ENCODE peak calls at places on chromosomes 16 and 17, in five cellular contexts. L is right atrium auricular region, O is Calu3, C is AG09309, A is AG04450. H is an unnamed sample.

GRCh38 chr17:63741251-63742049 is at the start of gene STRADA:
- DNase-seq in L (peak), O (peak), C (peak), A (peak), H (peak)

GRCh38 chr17:28507567-28508195 is 1.5 kb downstream of the FOXN1 start:
- DNase-seq in L (no peak), O (no peak), C (no peak), A (no peak), H (no peak)

GRCh38 chr17:64252831-64253230 is 10.2 kb downstream of the TEX2 start:
- DNase-seq in L (no peak), O (no peak), C (no peak), A (no peak), H (no peak)

GRCh38 chr16:77437859-77438258 is 3.0 kb upstream of the ADAMTS18 start:
- DNase-seq in L (no peak), O (no peak), C (no peak), A (no peak), H (no peak)

GRCh38 chr17:10836966-10837599 is 804 bp downstream of the PIRT start:
- DNase-seq in L (no peak), O (no peak), C (no peak), A (no peak), H (no peak)

GRCh38 chr17:40248507-40248906 is 29.4 kb downstream of the WIPF2 start:
- DNase-seq in L (no peak), O (no peak), C (no peak), A (no peak), H (no peak)

GRCh38 chr16:73219176-73219575 is 171.2 kb upstream of the ZFHX3 start:
- DNase-seq in L (no peak), O (no peak), C (no peak), A (no peak), H (no peak)

GRCh38 chr17:41429667-41430066 is 5.3 kb upstream of the KRT37 start:
- DNase-seq in L (no peak), O (no peak), C (no peak), A (no peak), H (no peak)

GRCh38 chr16:55666012-55666411 is 10.2 kb downstream of the SLC6A2 start:
- DNase-seq in L (no peak), O (no peak), C (no peak), A (no peak), H (no peak)

GRCh38 chr17:57603978-57604377 is 141.1 kb downstream of the CCDC182 start:
- DNase-seq in L (no peak), O (peak), C (no peak), A (no peak), H (peak)

GRCh38 chr16:70337814-70338213 is 8.9 kb upstream of the DDX19A start:
- DNase-seq in L (no peak), O (no peak), C (no peak), A (no peak), H (no peak)

GRCh38 chr16:22397459-22397858 is 23.0 kb upstream of the CDR2 start:
- DNase-seq in L (no peak), O (peak), C (peak), A (peak), H (no peak)

GRCh38 chr16:56319391-56319790 is 106.0 kb downstream of the AMFR start:
- DNase-seq in L (no peak), O (no peak), C (no peak), A (no peak), H (no peak)

GRCh38 chr17:30534298-30534697 is 57.1 kb downstream of the GOSR1 start:
- DNase-seq in L (no peak), O (no peak), C (no peak), A (no peak), H (no peak)

GRCh38 chr17:12365805-12366204 is 299.9 kb upstream of the MYOCD start:
- DNase-seq in L (no peak), O (no peak), C (peak), A (peak), H (no peak)

GRCh38 chr16:11257131-11257938 is 1.3 kb upstream of the SOCS1 start:
- DNase-seq in L (peak), O (peak), C (peak), A (no peak), H (peak)

DNA sequence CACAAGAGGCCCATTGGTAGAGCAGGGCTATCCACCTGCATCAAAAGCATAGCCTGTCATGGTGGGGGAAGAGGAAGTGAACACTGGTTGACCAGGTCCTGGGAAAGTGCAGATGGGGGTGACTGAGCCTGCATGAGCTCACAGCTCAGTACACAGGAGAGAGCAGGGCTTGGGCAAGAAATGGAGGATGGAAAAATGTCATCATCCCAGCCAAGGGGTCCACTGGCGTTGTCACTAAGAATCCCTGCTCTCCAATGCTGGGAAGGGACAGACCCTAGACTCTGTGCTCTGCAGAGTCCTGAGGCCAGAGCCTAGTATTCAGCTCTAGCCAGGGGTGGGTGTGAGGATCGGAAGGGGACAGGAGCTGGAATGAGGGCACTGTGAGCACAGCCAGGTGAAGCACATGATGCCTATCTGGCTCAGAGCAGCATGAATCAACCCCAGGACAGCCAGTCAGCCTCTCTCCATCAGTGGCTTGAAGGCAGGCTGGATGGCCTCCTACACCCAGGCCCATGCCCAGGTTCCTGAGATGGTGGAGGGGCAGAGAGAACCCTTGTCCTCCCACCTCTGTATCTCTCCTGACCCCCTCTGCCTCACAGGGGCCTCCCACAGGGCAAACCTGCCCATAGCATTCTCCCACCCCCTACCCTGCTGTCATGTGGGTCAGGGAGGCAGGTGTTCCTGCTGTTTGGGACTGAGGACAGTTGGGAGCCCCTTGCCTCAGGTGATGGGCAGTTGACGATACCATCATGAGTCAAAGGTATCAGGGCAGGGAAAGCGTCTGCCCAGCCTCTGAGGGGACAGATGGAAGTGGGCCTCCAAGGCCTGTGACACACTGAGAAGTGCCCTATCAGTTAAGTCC is 13.8 kb upstream of the CTCF start:
- DNase-seq in L (no peak), O (no peak), C (no peak), A (no peak), H (no peak)
- TF ChIP-seq CTCF in L (no peak), O (no peak), C (no peak), A (no peak), H (no peak)

GRCh38 chr17:17993852-17994251 is 21.2 kb downstream of the DRC3 start:
- DNase-seq in L (no peak), O (no peak), C (no peak), A (no peak), H (no peak)

GRCh38 chr17:17994770-17995169 is 22.1 kb downstream of the DRC3 start:
- DNase-seq in L (no peak), O (no peak), C (no peak), A (no peak), H (no peak)

GRCh38 chr17:17990282-17990681 is 17.6 kb downstream of the DRC3 start:
- DNase-seq in L (no peak), O (peak), C (no peak), A (no peak), H (no peak)

GRCh38 chr17:17993366-17993765 is 20.7 kb downstream of the DRC3 start:
- DNase-seq in L (no peak), O (no peak), C (no peak), A (no peak), H (no peak)

DNA sequence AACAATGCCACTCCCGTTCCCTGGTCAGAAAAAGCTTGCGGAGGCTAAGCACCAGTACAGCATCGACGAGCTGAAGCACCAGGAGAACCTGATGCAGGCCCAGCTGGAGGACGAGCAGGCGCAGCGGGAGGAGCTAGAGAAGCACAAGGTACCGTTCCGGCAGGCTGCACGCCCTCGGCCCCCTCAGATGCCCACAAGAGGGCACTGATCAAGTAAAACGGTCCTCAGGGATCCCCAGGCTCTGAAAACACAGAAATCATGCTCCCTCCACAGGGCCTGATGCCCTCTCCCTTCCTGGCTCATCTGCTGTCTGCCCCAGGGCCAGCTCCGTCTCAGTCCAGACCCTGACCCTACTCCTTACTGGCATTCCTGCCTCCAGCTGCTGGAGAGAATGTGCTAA is 21.6 kb downstream of the DRC3 start:
- DNase-seq in L (no peak), O (no peak), C (no peak), A (no peak), H (no peak)
- TF ChIP-seq CTCF in L (no peak), O (no peak), C (peak), A (peak), H (no peak)

GRCh38 chr17:73645050-73645871 is 1.0 kb upstream of the SDK2 start:
- DNase-seq in L (no peak), O (peak), C (no peak), A (no peak), H (peak)
- TF ChIP-seq CTCF in L (no peak), O (no peak), C (no peak), A (no peak), H (no peak)

DNA sequence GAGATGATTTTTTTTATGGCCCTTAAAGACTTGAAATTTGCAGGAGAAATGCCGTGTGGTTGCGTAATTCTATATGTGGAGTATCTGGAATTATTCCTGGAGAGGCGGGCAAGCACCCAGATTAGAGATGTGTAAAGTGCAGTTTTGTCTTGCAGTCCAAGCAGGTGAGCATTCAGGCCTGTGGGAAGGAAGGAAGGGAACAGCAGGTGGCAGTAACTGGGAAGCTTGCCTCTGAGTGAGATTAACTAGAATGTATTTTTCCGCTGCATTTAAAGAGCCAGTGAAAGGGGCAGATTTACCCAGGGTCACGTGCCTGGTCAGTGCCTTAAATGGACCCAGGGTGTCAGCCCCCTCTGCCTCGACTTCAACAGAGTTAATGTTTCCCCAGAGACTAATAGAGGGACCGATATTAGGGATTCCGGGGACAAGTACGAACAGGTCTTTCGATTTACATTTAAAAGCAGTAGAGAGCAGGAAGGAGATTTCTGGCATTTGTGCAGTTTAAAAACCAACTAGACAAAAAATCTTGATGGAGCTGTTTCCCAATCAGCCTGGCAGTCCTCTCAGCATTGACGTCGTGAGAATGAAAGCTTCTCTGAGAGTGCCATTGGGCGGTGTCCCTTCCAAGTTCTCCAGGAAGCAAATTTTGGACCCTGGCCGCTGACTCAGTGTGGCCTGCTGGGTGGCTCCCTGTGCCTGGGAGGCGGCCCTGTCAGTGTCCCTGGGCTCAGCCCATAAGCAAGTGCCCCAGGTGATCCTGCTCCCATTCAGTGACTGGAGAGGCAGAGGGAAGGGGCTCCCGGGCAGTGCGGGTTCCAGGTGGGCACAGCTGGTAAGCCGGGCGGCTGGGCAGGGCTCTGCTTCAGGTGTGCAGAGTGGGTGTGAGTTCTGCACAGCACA is 38.2 kb downstream of the KSR1 start:
- DNase-seq in L (peak), O (peak), C (peak), A (no peak), H (no peak)
- TF ChIP-seq CTCF in L (no peak), O (no peak), C (peak), A (peak), H (no peak)

GRCh38 chr17:13594310-13594709 is 7.4 kb downstream of the HS3ST3A1 start:
- DNase-seq in L (no peak), O (no peak), C (no peak), A (no peak), H (no peak)

GRCh38 chr17:13590441-13590840 is 11.3 kb downstream of the HS3ST3A1 start:
- DNase-seq in L (no peak), O (no peak), C (no peak), A (no peak), H (no peak)

GRCh38 chr17:13593757-13594156 is 8.0 kb downstream of the HS3ST3A1 start:
- DNase-seq in L (no peak), O (no peak), C (no peak), A (no peak), H (no peak)

GRCh38 chr17:13593021-13593751 is 8.5 kb downstream of the HS3ST3A1 start:
- DNase-seq in L (no peak), O (no peak), C (no peak), A (no peak), H (no peak)

GRCh38 chr17:13592427-13592826 is 9.3 kb downstream of the HS3ST3A1 start:
- DNase-seq in L (no peak), O (no peak), C (no peak), A (no peak), H (no peak)
- TF ChIP-seq CTCF in L (no peak), O (no peak), C (no peak), A (no peak), H (no peak)

DNA sequence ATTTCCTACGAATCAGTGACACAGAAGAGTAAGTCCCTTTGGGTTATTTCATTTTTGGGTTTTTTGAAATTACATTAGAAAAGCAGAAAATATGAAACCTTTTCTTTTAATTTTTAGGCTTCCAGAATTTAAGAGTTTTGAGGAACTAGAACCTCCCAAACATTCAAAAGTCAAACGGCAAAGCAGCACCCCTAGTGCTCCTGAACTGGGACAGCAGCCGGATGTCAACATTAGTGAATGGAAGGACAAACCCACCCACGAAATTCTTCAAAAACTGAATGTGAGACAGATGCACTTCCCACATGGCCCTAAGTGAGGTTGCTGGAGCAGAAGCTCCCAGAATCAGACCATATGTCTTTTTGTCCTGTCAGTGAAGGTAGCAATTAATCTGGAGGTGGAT is 199.4 kb downstream of the PHKB start:
- DNase-seq in L (no peak), O (no peak), C (no peak), A (no peak), H (no peak)
- TF ChIP-seq CTCF in L (no peak), O (no peak), C (no peak), A (no peak), H (no peak)

GRCh38 chr17:7478276-7479138 is 924 bp downstream of the ZBTB4 start:
- DNase-seq in L (no peak), O (peak), C (no peak), A (no peak), H (peak)
- TF ChIP-seq CTCF in L (no peak), O (no peak), C (no peak), A (no peak), H (no peak)

GRCh38 chr16:5468488-5468887 is 370.9 kb upstream of the EEF2KMT start:
- DNase-seq in L (no peak), O (no peak), C (no peak), A (no peak), H (no peak)

GRCh38 chr16:5467552-5467951 is 370.0 kb upstream of the EEF2KMT start:
- DNase-seq in L (no peak), O (no peak), C (no peak), A (no peak), H (no peak)

GRCh38 chr16:5465714-5466113 is 368.1 kb upstream of the EEF2KMT start:
- DNase-seq in L (no peak), O (no peak), C (no peak), A (no peak), H (no peak)

GRCh38 chr16:5461574-5461973 is 364.0 kb upstream of the EEF2KMT start:
- DNase-seq in L (no peak), O (no peak), C (no peak), A (no peak), H (no peak)

DNA sequence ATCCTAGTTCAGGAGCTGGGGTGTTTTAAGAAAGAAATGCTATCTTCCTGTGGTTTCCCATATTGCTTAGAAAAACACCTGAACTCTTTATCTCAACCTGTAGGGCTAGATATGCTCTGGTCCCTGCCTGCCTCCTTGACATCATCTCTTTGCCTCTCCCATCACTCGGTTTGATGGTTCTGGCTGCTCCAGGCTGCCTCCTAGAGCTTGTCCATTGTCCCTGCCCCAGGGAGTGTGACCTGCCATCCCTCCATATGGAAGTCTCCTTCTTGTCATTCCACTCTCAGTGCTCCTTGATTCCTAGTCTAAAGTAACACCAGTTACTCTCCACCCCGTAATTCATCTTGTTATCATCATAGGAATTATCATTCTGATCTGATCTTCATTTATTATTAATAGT is 369.0 kb upstream of the EEF2KMT start:
- DNase-seq in L (no peak), O (no peak), C (no peak), A (no peak), H (no peak)
- TF ChIP-seq CTCF in L (no peak), O (no peak), C (no peak), A (no peak), H (no peak)

DNA sequence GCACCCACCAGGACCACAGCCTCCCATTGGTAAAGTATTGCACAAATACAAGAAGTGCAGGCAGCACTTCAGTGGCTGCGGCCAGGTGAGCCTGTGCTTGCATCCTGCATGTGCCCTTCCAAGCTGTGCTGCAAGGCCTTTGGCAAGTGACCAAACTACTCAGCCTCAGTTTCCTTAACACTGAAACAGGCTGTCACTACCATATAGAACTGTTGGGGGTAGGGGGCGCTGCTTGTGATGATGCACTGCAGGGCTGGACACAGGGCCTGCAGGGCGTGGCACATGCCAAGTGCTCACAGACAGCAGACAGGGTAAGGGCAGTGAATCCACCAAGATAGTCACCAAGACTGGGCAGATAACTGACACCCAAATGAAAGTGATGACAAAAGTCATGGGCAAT is 65.6 kb upstream of the SREBF1 start:
- DNase-seq in L (no peak), O (no peak), C (no peak), A (no peak), H (no peak)
- TF ChIP-seq CTCF in L (no peak), O (no peak), C (no peak), A (no peak), H (no peak)

DNA sequence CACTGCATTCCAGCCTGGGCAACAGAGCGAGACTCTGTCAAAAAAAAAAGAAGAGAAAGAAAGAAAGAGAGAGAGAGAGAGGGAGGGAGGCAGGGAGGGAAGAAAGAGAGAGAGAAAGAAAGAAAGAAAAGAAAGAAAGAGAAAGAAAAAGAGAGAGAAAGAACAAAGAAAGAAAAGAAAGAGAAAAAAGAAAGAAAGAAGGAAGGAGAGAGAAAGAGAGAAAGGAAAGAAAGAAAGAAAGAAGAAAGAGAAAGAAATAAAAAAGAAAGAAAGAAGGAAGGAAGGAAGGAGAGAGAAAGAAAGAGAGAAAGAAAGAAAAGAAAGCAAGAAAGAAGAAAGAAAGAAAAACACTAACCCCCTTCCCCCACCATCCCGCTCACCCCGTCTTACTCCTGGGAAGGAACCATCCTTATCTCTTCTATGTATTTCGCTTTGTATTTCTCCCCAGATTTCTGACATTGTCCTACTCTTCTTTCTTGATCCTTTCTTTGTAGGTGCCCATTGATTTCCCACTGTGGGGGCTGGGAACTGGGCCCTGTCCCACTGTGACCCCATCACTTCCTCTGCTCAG is 20.9 kb downstream of the ALOX15 start:
- DNase-seq in L (no peak), O (no peak), C (no peak), A (no peak), H (no peak)
- TF ChIP-seq CTCF in L (no peak), O (no peak), C (no peak), A (no peak), H (no peak)

H was measured in activated B cell treated with CpG ODN at 0.5 μM for 24 hours.